ENCODE peak calls at places on chromosomes 5 and 9, in eight cellular contexts. One of them, this sample, is unnamed.

GRCh38 chr5:180592176-180592575 is 877 bp upstream of the SCGB3A1 start:
- DNase-seq in transverse colon: no peak
- DNase-seq in GF-D8: no peak
- DNase-seq in WTC11: no peak
- DNase-seq in activated CD8-positive, alpha-beta T cell treated with anti-CD3 and anti-CD28 coated beads for 36 hours: no peak
- DNase-seq in activated CD8-positive, alpha-beta memory T cell treated with anti-CD3 and anti-CD28 coated beads for 24 hours: no peak
- DNase-seq in HuH-7.5: no peak
- DNase-seq in substantia nigra: no peak
- DNase-seq in this sample: peak; percentile 66

GRCh38 chr5:855771-856530 is 5.2 kb upstream of the ZDHHC11 start:
- DNase-seq in transverse colon: no peak
- DNase-seq in GF-D8: no peak
- DNase-seq in WTC11: no peak
- DNase-seq in activated CD8-positive, alpha-beta T cell treated with anti-CD3 and anti-CD28 coated beads for 36 hours: peak; percentile 23
- DNase-seq in activated CD8-positive, alpha-beta memory T cell treated with anti-CD3 and anti-CD28 coated beads for 24 hours: no peak
- DNase-seq in HuH-7.5: no peak
- DNase-seq in substantia nigra: no peak
- DNase-seq in this sample: no peak

GRCh38 chr5:66830636-66831035 is 234.4 kb downstream of the MAST4 start:
- DNase-seq in transverse colon: no peak
- DNase-seq in GF-D8: no peak
- DNase-seq in WTC11: no peak
- DNase-seq in activated CD8-positive, alpha-beta T cell treated with anti-CD3 and anti-CD28 coated beads for 36 hours: no peak
- DNase-seq in activated CD8-positive, alpha-beta memory T cell treated with anti-CD3 and anti-CD28 coated beads for 24 hours: no peak
- DNase-seq in HuH-7.5: no peak
- DNase-seq in substantia nigra: no peak
- DNase-seq in this sample: no peak

GRCh38 chr5:95863383-95863757 is 40.8 kb upstream of the GLRX start:
- DNase-seq in transverse colon: no peak
- DNase-seq in GF-D8: no peak
- DNase-seq in WTC11: no peak
- DNase-seq in activated CD8-positive, alpha-beta T cell treated with anti-CD3 and anti-CD28 coated beads for 36 hours: no peak
- DNase-seq in activated CD8-positive, alpha-beta memory T cell treated with anti-CD3 and anti-CD28 coated beads for 24 hours: no peak
- DNase-seq in HuH-7.5: no peak
- DNase-seq in substantia nigra: no peak
- DNase-seq in this sample: peak; percentile 13

GRCh38 chr5:149680810-149681221 is 49.3 kb upstream of the PPARGC1B start:
- DNase-seq in transverse colon: peak; percentile 26
- DNase-seq in GF-D8: peak; percentile 77
- DNase-seq in WTC11: no peak
- DNase-seq in activated CD8-positive, alpha-beta T cell treated with anti-CD3 and anti-CD28 coated beads for 36 hours: no peak
- DNase-seq in activated CD8-positive, alpha-beta memory T cell treated with anti-CD3 and anti-CD28 coated beads for 24 hours: no peak
- DNase-seq in HuH-7.5: no peak
- DNase-seq in substantia nigra: no peak
- DNase-seq in this sample: no peak

GRCh38 chr9:34252016-34252415 is 73.2 kb downstream of the UBAP1 start:
- DNase-seq in transverse colon: no peak
- DNase-seq in GF-D8: no peak
- DNase-seq in WTC11: no peak
- DNase-seq in activated CD8-positive, alpha-beta T cell treated with anti-CD3 and anti-CD28 coated beads for 36 hours: no peak
- DNase-seq in activated CD8-positive, alpha-beta memory T cell treated with anti-CD3 and anti-CD28 coated beads for 24 hours: no peak
- DNase-seq in HuH-7.5: no peak
- DNase-seq in substantia nigra: no peak
- DNase-seq in this sample: no peak

GRCh38 chr5:167895899-167896659 is 395.4 kb upstream of the WWC1 start:
- DNase-seq in transverse colon: no peak
- DNase-seq in GF-D8: no peak
- DNase-seq in WTC11: no peak
- DNase-seq in activated CD8-positive, alpha-beta T cell treated with anti-CD3 and anti-CD28 coated beads for 36 hours: no peak
- DNase-seq in activated CD8-positive, alpha-beta memory T cell treated with anti-CD3 and anti-CD28 coated beads for 24 hours: no peak
- DNase-seq in HuH-7.5: no peak
- DNase-seq in substantia nigra: no peak
- DNase-seq in this sample: peak; percentile 34

GRCh38 chr5:62385136-62385535 is 18.6 kb downstream of the DIMT1 start:
- DNase-seq in transverse colon: no peak
- DNase-seq in GF-D8: no peak
- DNase-seq in WTC11: no peak
- DNase-seq in activated CD8-positive, alpha-beta T cell treated with anti-CD3 and anti-CD28 coated beads for 36 hours: no peak
- DNase-seq in activated CD8-positive, alpha-beta memory T cell treated with anti-CD3 and anti-CD28 coated beads for 24 hours: no peak
- DNase-seq in HuH-7.5: no peak
- DNase-seq in substantia nigra: no peak
- DNase-seq in this sample: no peak

GRCh38 chr9:78301466-78301865 is 4.5 kb downstream of the PSAT1 start:
- DNase-seq in transverse colon: no peak
- DNase-seq in GF-D8: no peak
- DNase-seq in WTC11: no peak
- DNase-seq in activated CD8-positive, alpha-beta T cell treated with anti-CD3 and anti-CD28 coated beads for 36 hours: no peak
- DNase-seq in activated CD8-positive, alpha-beta memory T cell treated with anti-CD3 and anti-CD28 coated beads for 24 hours: no peak
- DNase-seq in HuH-7.5: no peak
- DNase-seq in substantia nigra: no peak
- DNase-seq in this sample: no peak